ENCODE peak calls at places on chromosome 2, in four cellular contexts. A, D, X and T are unnamed samples.

GRCh38 chr2:165675551-165675968 is 118.5 kb downstream of the GALNT3 start:
- DNase-seq in A (no peak), D (no peak), X (no peak), T (no peak)

GRCh38 chr2:186590538-186591441 is 934 bp downstream of the ITGAV start:
- DNase-seq in A (peak; percentile 74), D (no peak), X (peak; percentile 71), T (peak; percentile 44)

GRCh38 chr2:23585218-23585945 is 200.4 kb downstream of the KLHL29 start:
- DNase-seq in A (no peak), D (no peak), X (no peak), T (no peak)

GRCh38 chr2:42195559-42195958 is 26.4 kb downstream of the EML4 start:
- DNase-seq in A (no peak), D (no peak), X (no peak), T (no peak)

GRCh38 chr2:126784636-126785035 is 114.1 kb upstream of the TEX51 start:
- DNase-seq in A (no peak), D (no peak), X (no peak), T (no peak)

GRCh38 chr2:182038579-182038978 is 52.9 kb downstream of the PPP1R1C start:
- DNase-seq in A (no peak), D (no peak), X (no peak), T (no peak)

GRCh38 chr2:125386074-125386473 is 1269.9 kb upstream of the GYPC start:
- DNase-seq in A (no peak), D (no peak), X (peak; percentile 7), T (no peak)

GRCh38 chr2:189937691-189938090 is 124.8 kb downstream of the MSTN start:
- DNase-seq in A (no peak), D (no peak), X (no peak), T (no peak)

GRCh38 chr2:61178603-61179545 is 16.9 kb downstream of the C2orf74 start:
- DNase-seq in A (no peak), D (no peak), X (no peak), T (no peak)

GRCh38 chr2:127261835-127262234 is 32.1 kb downstream of the ERCC3 start:
- DNase-seq in A (no peak), D (no peak), X (no peak), T (no peak)

GRCh38 chr2:19774788-19775156 is 127.0 kb downstream of the TTC32 start:
- DNase-seq in A (no peak), D (no peak), X (no peak), T (no peak)

GRCh38 chr2:215680605-215681598 is 245.0 kb upstream of the FN1 start:
- DNase-seq in A (no peak), D (no peak), X (peak; percentile 83), T (no peak)

GRCh38 chr2:235005603-235006259 is 53.9 kb downstream of the SH3BP4 start:
- DNase-seq in A (peak; percentile 74), D (no peak), X (no peak), T (peak; percentile 67)

GRCh38 chr2:131010566-131010965 is 82.7 kb downstream of the FAM168B start:
- DNase-seq in A (no peak), D (no peak), X (no peak), T (no peak)

GRCh38 chr2:15984367-15985255 is 44.3 kb downstream of the MYCN start:
- DNase-seq in A (peak; percentile 97), D (no peak), X (no peak), T (peak; percentile 92)

GRCh38 chr2:29262681-29263260 is 147.6 kb downstream of the CLIP4 start:
- DNase-seq in A (no peak), D (no peak), X (no peak), T (no peak)

GRCh38 chr2:37389984-37390765 is 45.7 kb downstream of the QPCT start:
- DNase-seq in A (no peak), D (no peak), X (peak; percentile 86), T (no peak)

GRCh38 chr2:240597419-240598181 is 11.1 kb downstream of the CAPN10 start:
- DNase-seq in A (no peak), D (no peak), X (no peak), T (no peak)

GRCh38 chr2:193502363-193503035 is 1307.8 kb upstream of the TMEFF2 start:
- DNase-seq in A (no peak), D (no peak), X (no peak), T (no peak)

GRCh38 chr2:29160184-29160583 is 45.0 kb downstream of the CLIP4 start:
- DNase-seq in A (no peak), D (no peak), X (no peak), T (no peak)